ENCODE peak calls at places on chromosomes 3 and 15, in six cellular contexts. One of them, this sample, is unnamed.

GRCh38 chr3:73470851-73471250 is 153.9 kb downstream of the PDZRN3 start:
- DNase-seq in tibial artery: no peak
- DNase-seq in CD8-positive, alpha-beta T cell: no peak
- DNase-seq in kidney epithelial cell: no peak
- DNase-seq in cardiac fibroblast: no peak
- DNase-seq in BJ: no peak
- DNase-seq in this sample: no peak

GRCh38 chr15:77985931-77986480 is 91.5 kb downstream of the TBC1D2B start:
- DNase-seq in tibial artery: peak
- DNase-seq in CD8-positive, alpha-beta T cell: no peak
- DNase-seq in kidney epithelial cell: no peak
- DNase-seq in cardiac fibroblast: no peak
- DNase-seq in BJ: no peak
- DNase-seq in this sample: no peak

GRCh38 chr3:190424478-190425439 is 24.9 kb downstream of the TMEM207 start:
- DNase-seq in tibial artery: no peak
- DNase-seq in CD8-positive, alpha-beta T cell: peak
- DNase-seq in kidney epithelial cell: no peak
- DNase-seq in cardiac fibroblast: peak
- DNase-seq in BJ: no peak
- DNase-seq in this sample: no peak

GRCh38 chr3:30353711-30354467 is 252.5 kb upstream of the TGFBR2 start:
- DNase-seq in tibial artery: no peak
- DNase-seq in CD8-positive, alpha-beta T cell: peak
- DNase-seq in kidney epithelial cell: no peak
- DNase-seq in cardiac fibroblast: no peak
- DNase-seq in BJ: no peak
- DNase-seq in this sample: no peak

GRCh38 chr3:190591080-190591479 is 77.2 kb downstream of the IL1RAP start:
- DNase-seq in tibial artery: no peak
- DNase-seq in CD8-positive, alpha-beta T cell: no peak
- DNase-seq in kidney epithelial cell: no peak
- DNase-seq in cardiac fibroblast: no peak
- DNase-seq in BJ: no peak
- DNase-seq in this sample: no peak

GRCh38 chr3:22045882-22046281 is 294.9 kb upstream of the ZNF385D start:
- DNase-seq in tibial artery: no peak
- DNase-seq in CD8-positive, alpha-beta T cell: no peak
- DNase-seq in kidney epithelial cell: no peak
- DNase-seq in cardiac fibroblast: no peak
- DNase-seq in BJ: no peak
- DNase-seq in this sample: no peak

GRCh38 chr15:75620043-75620775 is 5.3 kb downstream of the SNUPN start:
- DNase-seq in tibial artery: no peak
- DNase-seq in CD8-positive, alpha-beta T cell: no peak
- DNase-seq in kidney epithelial cell: no peak
- DNase-seq in cardiac fibroblast: peak
- DNase-seq in BJ: no peak
- DNase-seq in this sample: no peak

GRCh38 chr3:18751514-18751913 is 326.4 kb upstream of the SATB1 start:
- DNase-seq in tibial artery: no peak
- DNase-seq in CD8-positive, alpha-beta T cell: no peak
- DNase-seq in kidney epithelial cell: no peak
- DNase-seq in cardiac fibroblast: no peak
- DNase-seq in BJ: no peak
- DNase-seq in this sample: no peak

GRCh38 chr3:105527538-105527937 is 160.8 kb downstream of the ALCAM start:
- DNase-seq in tibial artery: no peak
- DNase-seq in CD8-positive, alpha-beta T cell: no peak
- DNase-seq in kidney epithelial cell: no peak
- DNase-seq in cardiac fibroblast: no peak
- DNase-seq in BJ: no peak
- DNase-seq in this sample: no peak

GRCh38 chr15:71352125-71352524 is 236.9 kb downstream of the THSD4 start:
- DNase-seq in tibial artery: no peak
- DNase-seq in CD8-positive, alpha-beta T cell: no peak
- DNase-seq in kidney epithelial cell: no peak
- DNase-seq in cardiac fibroblast: no peak
- DNase-seq in BJ: no peak
- DNase-seq in this sample: no peak

GRCh38 chr15:55791576-55792400 is 48.8 kb upstream of the PRTG start:
- DNase-seq in tibial artery: no peak
- DNase-seq in CD8-positive, alpha-beta T cell: no peak
- DNase-seq in kidney epithelial cell: peak
- DNase-seq in cardiac fibroblast: peak
- DNase-seq in BJ: no peak
- DNase-seq in this sample: no peak

GRCh38 chr15:88391700-88392099 is 75.5 kb downstream of the MRPL46 start:
- DNase-seq in tibial artery: no peak
- DNase-seq in CD8-positive, alpha-beta T cell: no peak
- DNase-seq in kidney epithelial cell: no peak
- DNase-seq in cardiac fibroblast: no peak
- DNase-seq in BJ: no peak
- DNase-seq in this sample: no peak

GRCh38 chr3:100163787-100164186 is 49.5 kb upstream of the FILIP1L start:
- DNase-seq in tibial artery: no peak
- DNase-seq in CD8-positive, alpha-beta T cell: no peak
- DNase-seq in kidney epithelial cell: no peak
- DNase-seq in cardiac fibroblast: peak
- DNase-seq in BJ: no peak
- DNase-seq in this sample: no peak

GRCh38 chr3:98655666-98656065 is 62.3 kb upstream of the CPOX start:
- DNase-seq in tibial artery: no peak
- DNase-seq in CD8-positive, alpha-beta T cell: no peak
- DNase-seq in kidney epithelial cell: no peak
- DNase-seq in cardiac fibroblast: peak
- DNase-seq in BJ: no peak
- DNase-seq in this sample: no peak

GRCh38 chr15:101505610-101506337 is 16.3 kb upstream of the PCSK6 start:
- DNase-seq in tibial artery: no peak
- DNase-seq in CD8-positive, alpha-beta T cell: no peak
- DNase-seq in kidney epithelial cell: no peak
- DNase-seq in cardiac fibroblast: no peak
- DNase-seq in BJ: no peak
- DNase-seq in this sample: no peak

GRCh38 chr3:72953325-72953956 is 43.2 kb upstream of the PPP4R2 start:
- DNase-seq in tibial artery: no peak
- DNase-seq in CD8-positive, alpha-beta T cell: no peak
- DNase-seq in kidney epithelial cell: no peak
- DNase-seq in cardiac fibroblast: peak
- DNase-seq in BJ: no peak
- DNase-seq in this sample: peak

GRCh38 chr15:58543664-58544335 is 112.0 kb downstream of the LIPC start:
- DNase-seq in tibial artery: no peak
- DNase-seq in CD8-positive, alpha-beta T cell: no peak
- DNase-seq in kidney epithelial cell: no peak
- DNase-seq in cardiac fibroblast: no peak
- DNase-seq in BJ: no peak
- DNase-seq in this sample: no peak

GRCh38 chr3:153130312-153130977 is 31.6 kb upstream of the RAP2B start:
- DNase-seq in tibial artery: no peak
- DNase-seq in CD8-positive, alpha-beta T cell: no peak
- DNase-seq in kidney epithelial cell: peak
- DNase-seq in cardiac fibroblast: peak
- DNase-seq in BJ: peak
- DNase-seq in this sample: peak

GRCh38 chr3:177441281-177441812 is 244.1 kb upstream of the TBL1XR1 start:
- DNase-seq in tibial artery: no peak
- DNase-seq in CD8-positive, alpha-beta T cell: no peak
- DNase-seq in kidney epithelial cell: no peak
- DNase-seq in cardiac fibroblast: no peak
- DNase-seq in BJ: no peak
- DNase-seq in this sample: no peak

GRCh38 chr15:40471105-40471777 is 457 bp downstream of the CHST14 start:
- DNase-seq in tibial artery: peak
- DNase-seq in CD8-positive, alpha-beta T cell: no peak
- DNase-seq in kidney epithelial cell: no peak
- DNase-seq in cardiac fibroblast: peak
- DNase-seq in BJ: no peak
- DNase-seq in this sample: peak

GRCh38 chr3:120148187-120148954 is 54.1 kb upstream of the GSK3B start:
- DNase-seq in tibial artery: no peak
- DNase-seq in CD8-positive, alpha-beta T cell: no peak
- DNase-seq in kidney epithelial cell: no peak
- DNase-seq in cardiac fibroblast: no peak
- DNase-seq in BJ: no peak
- DNase-seq in this sample: no peak

GRCh38 chr3:52851348-52851747 is 16.5 kb upstream of the MUSTN1 start:
- DNase-seq in tibial artery: no peak
- DNase-seq in CD8-positive, alpha-beta T cell: no peak
- DNase-seq in kidney epithelial cell: no peak
- DNase-seq in cardiac fibroblast: peak
- DNase-seq in BJ: no peak
- DNase-seq in this sample: no peak

GRCh38 chr15:63244399-63244798 is 33.0 kb upstream of the APH1B start:
- DNase-seq in tibial artery: no peak
- DNase-seq in CD8-positive, alpha-beta T cell: no peak
- DNase-seq in kidney epithelial cell: no peak
- DNase-seq in cardiac fibroblast: peak
- DNase-seq in BJ: no peak
- DNase-seq in this sample: no peak
- H3K4me3 ChIP-seq in tibial artery: no peak
- H3K4me3 ChIP-seq in CD8-positive, alpha-beta T cell: no peak
- H3K4me3 ChIP-seq in kidney epithelial cell: no peak
- H3K4me3 ChIP-seq in cardiac fibroblast: no peak
- H3K4me3 ChIP-seq in BJ: no peak
- H3K4me3 ChIP-seq in this sample: no peak

DNA sequence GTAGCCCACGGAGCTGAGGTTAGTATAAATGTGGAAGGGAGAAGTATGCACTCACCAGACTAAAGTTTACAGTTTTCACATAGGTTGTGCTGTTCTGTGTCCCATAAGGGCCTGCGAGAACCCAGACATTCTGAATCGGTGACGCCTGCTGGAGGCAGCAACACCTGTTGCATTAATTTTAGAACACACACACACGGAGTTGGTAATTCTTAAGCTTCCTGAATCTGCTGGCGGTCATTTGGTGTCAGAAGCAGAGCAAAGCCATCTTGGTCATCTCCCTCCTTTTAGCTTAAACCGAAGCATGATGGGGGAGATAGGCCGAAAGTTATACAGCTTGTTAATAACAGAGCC is 41.1 kb upstream of the AP3B2 start:
- DNase-seq in tibial artery: no peak
- DNase-seq in CD8-positive, alpha-beta T cell: no peak
- DNase-seq in kidney epithelial cell: no peak
- DNase-seq in cardiac fibroblast: peak
- DNase-seq in BJ: no peak
- DNase-seq in this sample: no peak
- TF ChIP-seq CTCF in tibial artery: no peak
- TF ChIP-seq CTCF in CD8-positive, alpha-beta T cell: no peak
- TF ChIP-seq CTCF in kidney epithelial cell: peak
- TF ChIP-seq CTCF in cardiac fibroblast: no peak
- TF ChIP-seq CTCF in BJ: no peak
- TF ChIP-seq CTCF in this sample: no peak

DNA sequence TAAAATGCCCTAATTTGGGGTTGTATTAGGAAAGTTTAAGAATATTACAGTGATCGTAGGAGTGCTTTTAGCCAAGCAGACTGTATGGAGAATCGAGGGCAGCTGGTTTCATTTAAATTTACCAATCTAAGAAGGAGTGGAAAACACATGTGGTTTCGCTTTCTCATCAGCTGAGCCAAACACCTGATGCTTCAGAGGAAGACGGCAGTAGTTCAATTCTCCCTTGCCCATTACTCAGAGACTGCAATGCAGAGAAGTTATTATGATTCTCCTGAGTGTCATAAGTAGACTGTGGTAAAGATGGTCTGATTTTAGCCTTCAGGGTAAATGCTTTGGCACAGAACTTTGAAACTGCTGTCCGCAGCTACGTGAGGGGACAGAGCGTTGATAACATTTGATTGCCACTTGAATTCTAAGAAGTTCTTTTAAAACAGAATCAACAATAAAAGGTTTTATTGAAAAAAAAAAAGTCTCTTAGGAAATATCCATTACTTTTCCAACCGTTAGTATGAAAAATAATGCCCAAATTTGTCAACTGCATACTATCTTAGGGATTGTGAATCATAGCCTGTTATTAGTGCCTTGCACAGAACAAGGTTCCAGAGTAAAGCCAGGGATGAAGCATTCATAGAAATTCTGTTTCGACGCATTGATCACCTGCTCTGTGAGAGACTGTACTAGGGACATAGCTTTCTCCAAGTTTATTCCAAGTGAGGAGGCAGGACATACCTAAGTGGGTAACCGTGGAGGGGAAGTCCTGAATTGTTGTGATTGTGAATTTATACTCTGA is 25.6 kb downstream of the LYSMD4 start:
- DNase-seq in tibial artery: no peak
- DNase-seq in CD8-positive, alpha-beta T cell: no peak
- DNase-seq in kidney epithelial cell: no peak
- DNase-seq in cardiac fibroblast: peak
- DNase-seq in BJ: peak
- DNase-seq in this sample: no peak
- H3K4me3 ChIP-seq in tibial artery: peak
- H3K4me3 ChIP-seq in CD8-positive, alpha-beta T cell: peak
- H3K4me3 ChIP-seq in kidney epithelial cell: no peak
- H3K4me3 ChIP-seq in cardiac fibroblast: no peak
- H3K4me3 ChIP-seq in BJ: peak
- H3K4me3 ChIP-seq in this sample: peak

GRCh38 chr3:128581566-128581965 is 69.1 kb downstream of the RPN1 start:
- DNase-seq in tibial artery: no peak
- DNase-seq in CD8-positive, alpha-beta T cell: no peak
- DNase-seq in kidney epithelial cell: no peak
- DNase-seq in cardiac fibroblast: no peak
- DNase-seq in BJ: no peak
- DNase-seq in this sample: no peak

GRCh38 chr3:128585189-128585588 is 65.4 kb downstream of the RPN1 start:
- DNase-seq in tibial artery: no peak
- DNase-seq in CD8-positive, alpha-beta T cell: no peak
- DNase-seq in kidney epithelial cell: no peak
- DNase-seq in cardiac fibroblast: no peak
- DNase-seq in BJ: no peak
- DNase-seq in this sample: no peak

GRCh38 chr3:128587391-128587790 is 63.2 kb downstream of the RPN1 start:
- DNase-seq in tibial artery: no peak
- DNase-seq in CD8-positive, alpha-beta T cell: no peak
- DNase-seq in kidney epithelial cell: no peak
- DNase-seq in cardiac fibroblast: no peak
- DNase-seq in BJ: no peak
- DNase-seq in this sample: no peak

GRCh38 chr3:128585974-128586373 is 64.6 kb downstream of the RPN1 start:
- DNase-seq in tibial artery: no peak
- DNase-seq in CD8-positive, alpha-beta T cell: no peak
- DNase-seq in kidney epithelial cell: no peak
- DNase-seq in cardiac fibroblast: no peak
- DNase-seq in BJ: no peak
- DNase-seq in this sample: no peak

DNA sequence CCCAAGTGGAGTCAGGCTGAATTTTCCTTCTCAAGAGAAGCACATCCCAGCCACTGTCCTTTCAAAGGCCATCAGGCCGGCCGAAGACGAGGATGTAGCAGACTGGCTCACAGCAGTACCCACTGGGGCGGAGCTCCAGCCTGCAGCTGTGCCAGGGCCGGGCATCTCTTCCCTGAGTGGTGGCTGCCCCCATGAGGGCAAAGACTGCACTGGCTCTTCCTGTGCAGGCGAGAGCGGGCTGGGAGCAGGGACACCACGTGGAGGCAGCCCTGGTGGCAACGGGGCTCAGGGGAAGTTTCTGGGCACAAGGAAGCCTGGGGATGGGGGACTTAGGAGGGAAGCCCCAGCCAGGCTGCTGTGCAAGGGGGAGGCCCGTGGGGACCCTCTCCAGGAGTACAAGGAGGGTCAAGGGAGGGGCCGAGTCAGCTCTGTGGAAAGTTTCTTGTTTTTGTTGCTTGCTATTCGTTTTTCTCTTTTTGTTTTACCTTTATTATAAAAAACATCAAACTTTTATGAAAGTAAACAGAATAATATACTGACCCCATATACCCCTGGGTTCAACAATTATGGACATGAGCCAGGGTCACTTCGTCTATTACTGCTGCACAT is 66.1 kb downstream of the RPN1 start:
- DNase-seq in tibial artery: peak
- DNase-seq in CD8-positive, alpha-beta T cell: no peak
- DNase-seq in kidney epithelial cell: peak
- DNase-seq in cardiac fibroblast: peak
- DNase-seq in BJ: no peak
- DNase-seq in this sample: peak
- TF ChIP-seq CTCF in tibial artery: peak
- TF ChIP-seq CTCF in CD8-positive, alpha-beta T cell: no peak
- TF ChIP-seq CTCF in kidney epithelial cell: peak
- TF ChIP-seq CTCF in cardiac fibroblast: peak
- TF ChIP-seq CTCF in BJ: peak
- TF ChIP-seq CTCF in this sample: peak

This sample was measured in osteoblast.